ENCODE peak calls at places on chromosomes 4 and X, in seven cellular contexts. One of them, this sample, is unnamed.

GRCh38 chr4:56129431-56129861 is 180.7 kb downstream of the CEP135 start:
- DNase-seq in HCT116: peak
- DNase-seq in H1: no peak
- DNase-seq in SK-N-SH: no peak
- DNase-seq in K562: no peak
- DNase-seq in HepG2: peak
- DNase-seq in GM12878: no peak
- DNase-seq in this sample: no peak

GRCh38 chr4:81891005-81891795 is 419.5 kb upstream of the RASGEF1B start:
- DNase-seq in HCT116: no peak
- DNase-seq in H1: no peak
- DNase-seq in SK-N-SH: no peak
- DNase-seq in K562: no peak
- DNase-seq in HepG2: no peak
- DNase-seq in GM12878: no peak
- DNase-seq in this sample: no peak

GRCh38 chrX:42740456-42740855 is 37.5 kb downstream of the PPP1R2C start:
- DNase-seq in HCT116: no peak
- DNase-seq in H1: no peak
- DNase-seq in SK-N-SH: no peak
- DNase-seq in K562: no peak
- DNase-seq in HepG2: no peak
- DNase-seq in GM12878: no peak
- DNase-seq in this sample: no peak

GRCh38 chr4:32462944-32463343 is 1742.8 kb downstream of the PCDH7 start:
- DNase-seq in HCT116: peak
- DNase-seq in H1: no peak
- DNase-seq in SK-N-SH: no peak
- DNase-seq in K562: no peak
- DNase-seq in HepG2: peak
- DNase-seq in GM12878: no peak
- DNase-seq in this sample: no peak

GRCh38 chrX:44915361-44915868 is 42.4 kb downstream of the KDM6A start:
- DNase-seq in HCT116: no peak
- DNase-seq in H1: no peak
- DNase-seq in SK-N-SH: peak
- DNase-seq in K562: peak
- DNase-seq in HepG2: peak
- DNase-seq in GM12878: no peak
- DNase-seq in this sample: no peak

GRCh38 chr4:83613023-83613422 is 77.1 kb downstream of the GPAT3 start:
- DNase-seq in HCT116: no peak
- DNase-seq in H1: no peak
- DNase-seq in SK-N-SH: no peak
- DNase-seq in K562: no peak
- DNase-seq in HepG2: no peak
- DNase-seq in GM12878: no peak
- DNase-seq in this sample: no peak

GRCh38 chr4:175954685-175955084 is 111.0 kb upstream of the WDR17 start:
- DNase-seq in HCT116: no peak
- DNase-seq in H1: no peak
- DNase-seq in SK-N-SH: no peak
- DNase-seq in K562: no peak
- DNase-seq in HepG2: no peak
- DNase-seq in GM12878: no peak
- DNase-seq in this sample: no peak

GRCh38 chr4:158636619-158637018 is 35.1 kb downstream of the C4orf46 start:
- DNase-seq in HCT116: no peak
- DNase-seq in H1: no peak
- DNase-seq in SK-N-SH: no peak
- DNase-seq in K562: no peak
- DNase-seq in HepG2: no peak
- DNase-seq in GM12878: no peak
- DNase-seq in this sample: no peak

GRCh38 chrX:39677987-39678840 is 419.5 kb downstream of the BCOR start:
- DNase-seq in HCT116: no peak
- DNase-seq in H1: no peak
- DNase-seq in SK-N-SH: no peak
- DNase-seq in K562: no peak
- DNase-seq in HepG2: no peak
- DNase-seq in GM12878: no peak
- DNase-seq in this sample: no peak

GRCh38 chr4:187258651-187259401 is 535.2 kb upstream of the FAT1 start:
- DNase-seq in HCT116: no peak
- DNase-seq in H1: no peak
- DNase-seq in SK-N-SH: no peak
- DNase-seq in K562: no peak
- DNase-seq in HepG2: no peak
- DNase-seq in GM12878: no peak
- DNase-seq in this sample: no peak

GRCh38 chrX:72021975-72022374 is 109.7 kb downstream of the RTL5 start:
- DNase-seq in HCT116: no peak
- DNase-seq in H1: no peak
- DNase-seq in SK-N-SH: no peak
- DNase-seq in K562: peak
- DNase-seq in HepG2: no peak
- DNase-seq in GM12878: no peak
- DNase-seq in this sample: no peak

GRCh38 chr4:67459164-67459563 is 86.1 kb downstream of the CENPC start:
- DNase-seq in HCT116: no peak
- DNase-seq in H1: no peak
- DNase-seq in SK-N-SH: no peak
- DNase-seq in K562: no peak
- DNase-seq in HepG2: no peak
- DNase-seq in GM12878: no peak
- DNase-seq in this sample: no peak

GRCh38 chr4:113368056-113368455 is 318.6 kb downstream of the ANK2 start:
- DNase-seq in HCT116: no peak
- DNase-seq in H1: no peak
- DNase-seq in SK-N-SH: no peak
- DNase-seq in K562: no peak
- DNase-seq in HepG2: no peak
- DNase-seq in GM12878: no peak
- DNase-seq in this sample: no peak

GRCh38 chr4:153789741-153790651 is 1.1 kb upstream of the SFRP2 start:
- DNase-seq in HCT116: no peak
- DNase-seq in H1: peak
- DNase-seq in SK-N-SH: peak
- DNase-seq in K562: no peak
- DNase-seq in HepG2: no peak
- DNase-seq in GM12878: no peak
- DNase-seq in this sample: no peak
- TF ChIP-seq SIN3A in HCT116: no peak
- TF ChIP-seq SIN3A in H1: no peak
- TF ChIP-seq SIN3A in SK-N-SH: no peak
- TF ChIP-seq SIN3A in K562: no peak
- TF ChIP-seq SIN3A in HepG2: no peak
- TF ChIP-seq SIN3A in GM12878: no peak
- TF ChIP-seq SIN3A in this sample: no peak

DNA sequence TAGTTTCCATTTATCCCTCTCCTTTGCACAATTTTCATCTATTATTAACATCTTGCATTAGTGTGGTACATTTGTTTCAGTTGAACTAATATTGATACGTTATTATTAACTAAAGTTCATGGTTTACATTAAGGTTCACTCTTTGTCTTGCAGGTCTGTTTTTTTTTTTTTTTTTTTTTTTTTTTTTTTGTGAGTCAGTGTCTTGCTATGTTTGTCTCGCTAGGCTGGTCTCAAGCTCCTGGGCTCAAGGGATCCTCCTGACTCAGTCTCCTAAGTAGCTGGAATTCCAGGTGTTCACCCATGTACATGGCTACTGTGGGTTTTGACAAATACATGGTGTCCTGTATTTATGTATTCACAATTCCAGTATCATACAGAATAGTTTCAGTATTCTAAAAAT is 6.8 kb downstream of the TBC1D19 start:
- DNase-seq in HCT116: peak
- DNase-seq in H1: no peak
- DNase-seq in SK-N-SH: no peak
- DNase-seq in K562: no peak
- DNase-seq in HepG2: no peak
- DNase-seq in GM12878: no peak
- DNase-seq in this sample: no peak
- TF ChIP-seq SIN3A in HCT116: no peak
- TF ChIP-seq SIN3A in H1: no peak
- TF ChIP-seq SIN3A in SK-N-SH: no peak
- TF ChIP-seq SIN3A in K562: no peak
- TF ChIP-seq SIN3A in HepG2: no peak
- TF ChIP-seq SIN3A in GM12878: no peak
- TF ChIP-seq SIN3A in this sample: no peak

GRCh38 chrX:68829594-68830485 is 1.0 kb downstream of the EFNB1 start:
- DNase-seq in HCT116: no peak
- DNase-seq in H1: no peak
- DNase-seq in SK-N-SH: peak
- DNase-seq in K562: no peak
- DNase-seq in HepG2: no peak
- DNase-seq in GM12878: no peak
- DNase-seq in this sample: no peak
- TF ChIP-seq SIN3A in HCT116: no peak
- TF ChIP-seq SIN3A in H1: no peak
- TF ChIP-seq SIN3A in SK-N-SH: no peak
- TF ChIP-seq SIN3A in K562: no peak
- TF ChIP-seq SIN3A in HepG2: no peak
- TF ChIP-seq SIN3A in GM12878: no peak
- TF ChIP-seq SIN3A in this sample: no peak

GRCh38 chr4:17773125-17773698 is 8.2 kb downstream of the FAM184B start:
- DNase-seq in HCT116: no peak
- DNase-seq in H1: no peak
- DNase-seq in SK-N-SH: no peak
- DNase-seq in K562: no peak
- DNase-seq in HepG2: no peak
- DNase-seq in GM12878: no peak
- DNase-seq in this sample: no peak

GRCh38 chr4:17766826-17767458 is 14.5 kb downstream of the FAM184B start:
- DNase-seq in HCT116: no peak
- DNase-seq in H1: no peak
- DNase-seq in SK-N-SH: no peak
- DNase-seq in K562: no peak
- DNase-seq in HepG2: no peak
- DNase-seq in GM12878: no peak
- DNase-seq in this sample: no peak

GRCh38 chr4:17770845-17771244 is 10.6 kb downstream of the FAM184B start:
- DNase-seq in HCT116: no peak
- DNase-seq in H1: no peak
- DNase-seq in SK-N-SH: no peak
- DNase-seq in K562: no peak
- DNase-seq in HepG2: no peak
- DNase-seq in GM12878: no peak
- DNase-seq in this sample: no peak

GRCh38 chr4:17769406-17770174 is 11.8 kb downstream of the FAM184B start:
- DNase-seq in HCT116: no peak
- DNase-seq in H1: no peak
- DNase-seq in SK-N-SH: no peak
- DNase-seq in K562: no peak
- DNase-seq in HepG2: no peak
- DNase-seq in GM12878: no peak
- DNase-seq in this sample: no peak

DNA sequence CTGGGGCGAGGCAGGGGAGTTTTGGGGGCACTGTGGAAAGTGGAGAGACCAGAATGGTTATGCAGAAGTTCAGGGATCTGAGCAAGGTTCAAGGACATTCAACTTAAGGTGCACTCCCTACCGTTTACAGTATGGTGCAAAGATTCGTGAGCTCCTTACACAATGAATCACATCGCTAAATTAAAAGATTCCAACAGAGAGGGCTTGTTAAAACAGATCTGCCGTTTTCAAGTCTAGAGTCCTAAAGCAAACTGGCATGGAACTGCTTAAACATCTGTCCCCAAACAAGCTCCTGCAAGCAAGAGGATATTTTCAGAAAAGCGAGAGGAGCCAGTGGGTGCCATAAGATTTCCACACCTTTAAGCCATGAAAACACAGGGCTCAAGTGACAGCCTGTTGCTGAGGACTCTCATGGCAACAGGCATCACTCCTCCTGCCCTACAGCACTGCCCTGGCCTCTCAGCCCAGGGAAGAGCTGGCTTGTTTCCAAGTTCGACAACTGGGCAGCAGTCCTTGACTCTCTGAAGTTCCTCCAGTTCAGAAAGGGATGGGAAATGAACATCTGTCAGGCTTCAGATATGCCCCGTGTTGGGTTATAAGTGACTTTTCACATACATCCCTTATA is 10.0 kb downstream of the FAM184B start:
- DNase-seq in HCT116: no peak
- DNase-seq in H1: no peak
- DNase-seq in SK-N-SH: peak
- DNase-seq in K562: no peak
- DNase-seq in HepG2: no peak
- DNase-seq in GM12878: no peak
- DNase-seq in this sample: no peak
- TF ChIP-seq SIN3A in HCT116: no peak
- TF ChIP-seq SIN3A in H1: no peak
- TF ChIP-seq SIN3A in SK-N-SH: no peak
- TF ChIP-seq SIN3A in K562: no peak
- TF ChIP-seq SIN3A in HepG2: no peak
- TF ChIP-seq SIN3A in GM12878: no peak
- TF ChIP-seq SIN3A in this sample: no peak